ENCODE peak calls at places on chromosomes 6 and 20, in five cellular contexts. W is lower lobe of right lung; G is fibroblast of lung; E is CD8-positive, alpha-beta T cell; D is A549. R is an unnamed sample.

GRCh38 chr6:88115307-88115706 is 50.8 kb downstream of the CNR1 start:
- DNase-seq in E (no peak), G (no peak), D (no peak), W (no peak), R (no peak)

GRCh38 chr6:44481056-44481455 is 93.5 kb downstream of the CDC5L start:
- DNase-seq in W (no peak), D (no peak), E (no peak), G (no peak), R (no peak)

GRCh38 chr6:157281570-157281969 is 41.7 kb downstream of the TMEM242 start:
- DNase-seq in G (no peak), D (no peak), W (no peak), E (no peak), R (no peak)

GRCh38 chr6:70527071-70527737 is 39.5 kb upstream of the SDHAF4 start:
- DNase-seq in E (no peak), W (no peak), D (no peak), G (peak), R (no peak)

GRCh38 chr20:23150304-23151007 is 64.3 kb upstream of the CD93 start:
- DNase-seq in W (no peak), G (no peak), E (peak), D (no peak), R (no peak)

GRCh38 chr20:45064812-45065211 is 36.1 kb downstream of the KCNS1 start:
- DNase-seq in W (no peak), D (no peak), G (no peak), E (no peak), R (no peak)

GRCh38 chr6:164419099-164419498 is 890.3 kb downstream of the C6orf118 start:
- DNase-seq in G (no peak), W (no peak), D (no peak), E (no peak), R (no peak)

GRCh38 chr6:39426057-39426592 is 103.6 kb upstream of the KCNK16 start:
- DNase-seq in G (peak), W (no peak), E (no peak), D (peak), R (no peak)

GRCh38 chr20:50921055-50921454 is 10.2 kb downstream of the ADNP start:
- DNase-seq in G (peak), W (no peak), D (no peak), E (no peak), R (no peak)

GRCh38 chr6:12423852-12424251 is 133.7 kb downstream of the EDN1 start:
- DNase-seq in D (no peak), E (no peak), W (no peak), G (peak), R (no peak)

GRCh38 chr6:128118401-128118800 is 217.5 kb upstream of the THEMIS start:
- DNase-seq in W (no peak), D (no peak), G (peak), E (no peak), R (no peak)

GRCh38 chr6:112224088-112224487 is 30.3 kb downstream of the LAMA4 start:
- DNase-seq in E (no peak), G (no peak), W (no peak), D (no peak), R (no peak)

GRCh38 chr6:90421656-90422055 is 125.0 kb upstream of the BACH2 start:
- DNase-seq in D (no peak), W (no peak), G (no peak), E (no peak), R (no peak)

GRCh38 chr6:39389372-39389767 is 66.9 kb upstream of the KCNK16 start:
- DNase-seq in E (no peak), D (peak), W (no peak), G (peak), R (no peak)

GRCh38 chr20:10536531-10536930 is 101.4 kb downstream of the SLX4IP start:
- DNase-seq in W (peak), G (peak), D (no peak), E (peak), R (no peak)

GRCh38 chr20:50350510-50351249 is 159.5 kb upstream of the PTPN1 start:
- DNase-seq in G (no peak), E (no peak), D (no peak), W (no peak), R (no peak)

GRCh38 chr6:40894962-40895799 is 143.8 kb downstream of the UNC5CL start:
- DNase-seq in W (peak), E (no peak), D (peak), G (peak), R (peak)

GRCh38 chr6:54574671-54575070 is 266.4 kb downstream of the TINAG start:
- DNase-seq in G (no peak), E (no peak), D (no peak), W (no peak), R (no peak)

GRCh38 chr20:31676534-31677030 is 38.9 kb downstream of the COX4I2 start:
- DNase-seq in E (no peak), G (no peak), D (no peak), W (no peak), R (no peak)

GRCh38 chr6:20377623-20378265 is 23.9 kb upstream of the E2F3 start:
- DNase-seq in D (no peak), E (no peak), G (peak), W (no peak), R (no peak)

GRCh38 chr6:145247677-145248419 is 487.5 kb downstream of the EPM2A start:
- DNase-seq in D (peak), G (peak), E (no peak), W (no peak), R (no peak)

GRCh38 chr6:52009736-52010135 is 77.7 kb downstream of the PKHD1 start:
- DNase-seq in G (no peak), W (no peak), D (no peak), E (no peak), R (no peak)

GRCh38 chr6:41371992-41372525 is 36.7 kb downstream of the NCR2 start:
- DNase-seq in E (no peak), W (no peak), D (no peak), G (peak), R (no peak)

GRCh38 chr6:51004380-51004779 is 185.7 kb downstream of the TFAP2B start:
- DNase-seq in G (no peak), D (no peak), E (no peak), W (no peak), R (no peak)

GRCh38 chr6:51005779-51006178 is 187.1 kb downstream of the TFAP2B start:
- DNase-seq in D (no peak), E (no peak), G (no peak), W (no peak), R (no peak)

GRCh38 chr6:51007237-51007636 is 188.6 kb downstream of the TFAP2B start:
- DNase-seq in G (no peak), E (no peak), D (no peak), W (no peak), R (no peak)

GRCh38 chr6:50998905-50999304 is 180.2 kb downstream of the TFAP2B start:
- DNase-seq in W (no peak), E (no peak), D (no peak), G (no peak), R (no peak)

GRCh38 chr6:51001399-51001798 is 182.7 kb downstream of the TFAP2B start:
- DNase-seq in D (no peak), E (no peak), G (no peak), W (no peak), R (no peak)
- H3K27ac ChIP-seq in D (no peak), E (no peak), G (no peak), W (no peak), R (no peak)

GRCh38 chr20:17705916-17706315 is 6.2 kb downstream of the BANF2 start:
- DNase-seq in D (no peak), W (no peak), G (no peak), E (no peak), R (no peak)
- H3K4me3 ChIP-seq in D (no peak), W (no peak), G (no peak), E (no peak), R (no peak)

GRCh38 chr6:45986746-45987274 is 28.9 kb downstream of the CLIC5 start:
- DNase-seq in E (no peak), W (no peak), D (no peak), G (no peak), R (no peak)
- H3K27ac ChIP-seq in E (no peak), W (no peak), D (no peak), G (no peak), R (no peak)

GRCh38 chr20:3082306-3082951 is 2.1 kb downstream of the AVP start:
- DNase-seq in D (no peak), E (no peak), W (no peak), G (no peak), R (no peak)
- H3K4me3 ChIP-seq in D (peak), E (peak), W (peak), G (no peak), R (peak)